ENCODE peak calls at places on chromosome 17, in six cellular contexts. One of them, this sample, is unnamed.

GRCh38 chr17:73419896-73420295 is 108.1 kb upstream of the CDC42EP4 start:
- DNase-seq in stimulated activated naive CD8-positive, alpha-beta T cell treated with anti-CD3 and anti-CD28 coated beads, Interleukin-15, Interleukin-2, amounts not matched to agents 100 U/mL and 50 U/mL, for 24 hours: no peak
- DNase-seq in sciatic nerve: no peak
- DNase-seq in stimulated activated CD8-positive, alpha-beta memory T cell treated with anti-CD3 and anti-CD28 coated beads, Interleukin-7, amount 100 ng/mL, for 24 hours: no peak
- DNase-seq in PC-9: no peak
- DNase-seq in stimulated activated CD4-positive, alpha-beta T cell treated with anti-CD3 and anti-CD28 coated beads, Interleukin-1b, Interleukin-23, amount 100 ng/mL, for 1 hour: no peak
- DNase-seq in this sample: no peak

GRCh38 chr17:7216242-7217112 is 3.2 kb downstream of the DLG4 start:
- DNase-seq in stimulated activated CD8-positive, alpha-beta memory T cell treated with anti-CD3 and anti-CD28 coated beads, Interleukin-7, amount 100 ng/mL, for 24 hours: no peak
- DNase-seq in stimulated activated naive CD8-positive, alpha-beta T cell treated with anti-CD3 and anti-CD28 coated beads, Interleukin-15, Interleukin-2, amounts not matched to agents 100 U/mL and 50 U/mL, for 24 hours: no peak
- DNase-seq in sciatic nerve: no peak
- DNase-seq in stimulated activated CD4-positive, alpha-beta T cell treated with anti-CD3 and anti-CD28 coated beads, Interleukin-1b, Interleukin-23, amount 100 ng/mL, for 1 hour: no peak
- DNase-seq in PC-9: no peak
- DNase-seq in this sample: no peak

GRCh38 chr17:45170976-45171337 is 9.3 kb downstream of the HEXIM2 start:
- DNase-seq in stimulated activated CD8-positive, alpha-beta memory T cell treated with anti-CD3 and anti-CD28 coated beads, Interleukin-7, amount 100 ng/mL, for 24 hours: no peak
- DNase-seq in sciatic nerve: peak
- DNase-seq in stimulated activated CD4-positive, alpha-beta T cell treated with anti-CD3 and anti-CD28 coated beads, Interleukin-1b, Interleukin-23, amount 100 ng/mL, for 1 hour: no peak
- DNase-seq in stimulated activated naive CD8-positive, alpha-beta T cell treated with anti-CD3 and anti-CD28 coated beads, Interleukin-15, Interleukin-2, amounts not matched to agents 100 U/mL and 50 U/mL, for 24 hours: no peak
- DNase-seq in PC-9: peak
- DNase-seq in this sample: peak

GRCh38 chr17:68184816-68185436 is 62.9 kb upstream of the AMZ2 start:
- DNase-seq in stimulated activated CD8-positive, alpha-beta memory T cell treated with anti-CD3 and anti-CD28 coated beads, Interleukin-7, amount 100 ng/mL, for 24 hours: no peak
- DNase-seq in sciatic nerve: no peak
- DNase-seq in PC-9: no peak
- DNase-seq in stimulated activated naive CD8-positive, alpha-beta T cell treated with anti-CD3 and anti-CD28 coated beads, Interleukin-15, Interleukin-2, amounts not matched to agents 100 U/mL and 50 U/mL, for 24 hours: peak
- DNase-seq in stimulated activated CD4-positive, alpha-beta T cell treated with anti-CD3 and anti-CD28 coated beads, Interleukin-1b, Interleukin-23, amount 100 ng/mL, for 1 hour: no peak
- DNase-seq in this sample: no peak

GRCh38 chr17:42387221-42387657 is 1.0 kb downstream of the STAT3 start:
- DNase-seq in stimulated activated CD8-positive, alpha-beta memory T cell treated with anti-CD3 and anti-CD28 coated beads, Interleukin-7, amount 100 ng/mL, for 24 hours: no peak
- DNase-seq in PC-9: no peak
- DNase-seq in stimulated activated naive CD8-positive, alpha-beta T cell treated with anti-CD3 and anti-CD28 coated beads, Interleukin-15, Interleukin-2, amounts not matched to agents 100 U/mL and 50 U/mL, for 24 hours: no peak
- DNase-seq in sciatic nerve: no peak
- DNase-seq in stimulated activated CD4-positive, alpha-beta T cell treated with anti-CD3 and anti-CD28 coated beads, Interleukin-1b, Interleukin-23, amount 100 ng/mL, for 1 hour: no peak
- DNase-seq in this sample: peak

GRCh38 chr17:50059759-50060273 is 3.9 kb downstream of the ITGA3 start:
- DNase-seq in stimulated activated CD4-positive, alpha-beta T cell treated with anti-CD3 and anti-CD28 coated beads, Interleukin-1b, Interleukin-23, amount 100 ng/mL, for 1 hour: no peak
- DNase-seq in stimulated activated CD8-positive, alpha-beta memory T cell treated with anti-CD3 and anti-CD28 coated beads, Interleukin-7, amount 100 ng/mL, for 24 hours: no peak
- DNase-seq in stimulated activated naive CD8-positive, alpha-beta T cell treated with anti-CD3 and anti-CD28 coated beads, Interleukin-15, Interleukin-2, amounts not matched to agents 100 U/mL and 50 U/mL, for 24 hours: no peak
- DNase-seq in sciatic nerve: no peak
- DNase-seq in PC-9: peak
- DNase-seq in this sample: no peak

GRCh38 chr17:50201226-50201854 is at the start of gene COL1A1:
- DNase-seq in stimulated activated naive CD8-positive, alpha-beta T cell treated with anti-CD3 and anti-CD28 coated beads, Interleukin-15, Interleukin-2, amounts not matched to agents 100 U/mL and 50 U/mL, for 24 hours: no peak
- DNase-seq in stimulated activated CD4-positive, alpha-beta T cell treated with anti-CD3 and anti-CD28 coated beads, Interleukin-1b, Interleukin-23, amount 100 ng/mL, for 1 hour: no peak
- DNase-seq in stimulated activated CD8-positive, alpha-beta memory T cell treated with anti-CD3 and anti-CD28 coated beads, Interleukin-7, amount 100 ng/mL, for 24 hours: no peak
- DNase-seq in PC-9: no peak
- DNase-seq in sciatic nerve: peak
- DNase-seq in this sample: no peak

GRCh38 chr17:21002309-21003006 is 40.4 kb downstream of the USP22 start:
- DNase-seq in stimulated activated naive CD8-positive, alpha-beta T cell treated with anti-CD3 and anti-CD28 coated beads, Interleukin-15, Interleukin-2, amounts not matched to agents 100 U/mL and 50 U/mL, for 24 hours: no peak
- DNase-seq in PC-9: no peak
- DNase-seq in sciatic nerve: no peak
- DNase-seq in stimulated activated CD8-positive, alpha-beta memory T cell treated with anti-CD3 and anti-CD28 coated beads, Interleukin-7, amount 100 ng/mL, for 24 hours: no peak
- DNase-seq in stimulated activated CD4-positive, alpha-beta T cell treated with anti-CD3 and anti-CD28 coated beads, Interleukin-1b, Interleukin-23, amount 100 ng/mL, for 1 hour: no peak
- DNase-seq in this sample: no peak

GRCh38 chr17:21353326-21354010 is 22.7 kb upstream of the KCNJ12 start:
- DNase-seq in stimulated activated CD8-positive, alpha-beta memory T cell treated with anti-CD3 and anti-CD28 coated beads, Interleukin-7, amount 100 ng/mL, for 24 hours: no peak
- DNase-seq in stimulated activated naive CD8-positive, alpha-beta T cell treated with anti-CD3 and anti-CD28 coated beads, Interleukin-15, Interleukin-2, amounts not matched to agents 100 U/mL and 50 U/mL, for 24 hours: no peak
- DNase-seq in sciatic nerve: no peak
- DNase-seq in stimulated activated CD4-positive, alpha-beta T cell treated with anti-CD3 and anti-CD28 coated beads, Interleukin-1b, Interleukin-23, amount 100 ng/mL, for 1 hour: no peak
- DNase-seq in PC-9: no peak
- DNase-seq in this sample: peak

GRCh38 chr17:4562000-4562969 is 1.9 kb upstream of the GGT6 start:
- DNase-seq in PC-9: no peak
- DNase-seq in stimulated activated CD4-positive, alpha-beta T cell treated with anti-CD3 and anti-CD28 coated beads, Interleukin-1b, Interleukin-23, amount 100 ng/mL, for 1 hour: no peak
- DNase-seq in stimulated activated naive CD8-positive, alpha-beta T cell treated with anti-CD3 and anti-CD28 coated beads, Interleukin-15, Interleukin-2, amounts not matched to agents 100 U/mL and 50 U/mL, for 24 hours: no peak
- DNase-seq in sciatic nerve: no peak
- DNase-seq in stimulated activated CD8-positive, alpha-beta memory T cell treated with anti-CD3 and anti-CD28 coated beads, Interleukin-7, amount 100 ng/mL, for 24 hours: no peak
- DNase-seq in this sample: no peak

GRCh38 chr17:32445075-32445427 is 741 bp downstream of the PSMD11 start:
- DNase-seq in PC-9: peak
- DNase-seq in stimulated activated naive CD8-positive, alpha-beta T cell treated with anti-CD3 and anti-CD28 coated beads, Interleukin-15, Interleukin-2, amounts not matched to agents 100 U/mL and 50 U/mL, for 24 hours: peak
- DNase-seq in sciatic nerve: no peak
- DNase-seq in stimulated activated CD4-positive, alpha-beta T cell treated with anti-CD3 and anti-CD28 coated beads, Interleukin-1b, Interleukin-23, amount 100 ng/mL, for 1 hour: no peak
- DNase-seq in stimulated activated CD8-positive, alpha-beta memory T cell treated with anti-CD3 and anti-CD28 coated beads, Interleukin-7, amount 100 ng/mL, for 24 hours: no peak
- DNase-seq in this sample: peak

GRCh38 chr17:60926466-60927183 is 249.0 kb downstream of the BCAS3 start:
- DNase-seq in sciatic nerve: no peak
- DNase-seq in PC-9: no peak
- DNase-seq in stimulated activated naive CD8-positive, alpha-beta T cell treated with anti-CD3 and anti-CD28 coated beads, Interleukin-15, Interleukin-2, amounts not matched to agents 100 U/mL and 50 U/mL, for 24 hours: no peak
- DNase-seq in stimulated activated CD8-positive, alpha-beta memory T cell treated with anti-CD3 and anti-CD28 coated beads, Interleukin-7, amount 100 ng/mL, for 24 hours: no peak
- DNase-seq in stimulated activated CD4-positive, alpha-beta T cell treated with anti-CD3 and anti-CD28 coated beads, Interleukin-1b, Interleukin-23, amount 100 ng/mL, for 1 hour: no peak
- DNase-seq in this sample: no peak

GRCh38 chr17:46764709-46765401 is 53.6 kb downstream of the WNT3 start:
- DNase-seq in sciatic nerve: peak
- DNase-seq in stimulated activated naive CD8-positive, alpha-beta T cell treated with anti-CD3 and anti-CD28 coated beads, Interleukin-15, Interleukin-2, amounts not matched to agents 100 U/mL and 50 U/mL, for 24 hours: no peak
- DNase-seq in stimulated activated CD4-positive, alpha-beta T cell treated with anti-CD3 and anti-CD28 coated beads, Interleukin-1b, Interleukin-23, amount 100 ng/mL, for 1 hour: no peak
- DNase-seq in PC-9: peak
- DNase-seq in stimulated activated CD8-positive, alpha-beta memory T cell treated with anti-CD3 and anti-CD28 coated beads, Interleukin-7, amount 100 ng/mL, for 24 hours: no peak
- DNase-seq in this sample: peak

GRCh38 chr17:44677136-44677535 is 12.4 kb downstream of the CCDC43 start:
- DNase-seq in PC-9: no peak
- DNase-seq in stimulated activated CD8-positive, alpha-beta memory T cell treated with anti-CD3 and anti-CD28 coated beads, Interleukin-7, amount 100 ng/mL, for 24 hours: no peak
- DNase-seq in stimulated activated CD4-positive, alpha-beta T cell treated with anti-CD3 and anti-CD28 coated beads, Interleukin-1b, Interleukin-23, amount 100 ng/mL, for 1 hour: no peak
- DNase-seq in stimulated activated naive CD8-positive, alpha-beta T cell treated with anti-CD3 and anti-CD28 coated beads, Interleukin-15, Interleukin-2, amounts not matched to agents 100 U/mL and 50 U/mL, for 24 hours: no peak
- DNase-seq in sciatic nerve: no peak
- DNase-seq in this sample: no peak

GRCh38 chr17:66781135-66781534 is 53.8 kb upstream of the CACNG5 start:
- DNase-seq in sciatic nerve: no peak
- DNase-seq in PC-9: no peak
- DNase-seq in stimulated activated CD8-positive, alpha-beta memory T cell treated with anti-CD3 and anti-CD28 coated beads, Interleukin-7, amount 100 ng/mL, for 24 hours: no peak
- DNase-seq in stimulated activated naive CD8-positive, alpha-beta T cell treated with anti-CD3 and anti-CD28 coated beads, Interleukin-15, Interleukin-2, amounts not matched to agents 100 U/mL and 50 U/mL, for 24 hours: no peak
- DNase-seq in stimulated activated CD4-positive, alpha-beta T cell treated with anti-CD3 and anti-CD28 coated beads, Interleukin-1b, Interleukin-23, amount 100 ng/mL, for 1 hour: no peak
- DNase-seq in this sample: no peak

GRCh38 chr17:78330570-78331224 is 29.2 kb downstream of the SOCS3 start:
- DNase-seq in stimulated activated CD8-positive, alpha-beta memory T cell treated with anti-CD3 and anti-CD28 coated beads, Interleukin-7, amount 100 ng/mL, for 24 hours: no peak
- DNase-seq in sciatic nerve: no peak
- DNase-seq in stimulated activated CD4-positive, alpha-beta T cell treated with anti-CD3 and anti-CD28 coated beads, Interleukin-1b, Interleukin-23, amount 100 ng/mL, for 1 hour: no peak
- DNase-seq in stimulated activated naive CD8-positive, alpha-beta T cell treated with anti-CD3 and anti-CD28 coated beads, Interleukin-15, Interleukin-2, amounts not matched to agents 100 U/mL and 50 U/mL, for 24 hours: no peak
- DNase-seq in PC-9: peak
- DNase-seq in this sample: no peak

GRCh38 chr17:59769891-59770290 is 62.4 kb downstream of the VMP1 start:
- DNase-seq in stimulated activated CD8-positive, alpha-beta memory T cell treated with anti-CD3 and anti-CD28 coated beads, Interleukin-7, amount 100 ng/mL, for 24 hours: no peak
- DNase-seq in PC-9: no peak
- DNase-seq in sciatic nerve: no peak
- DNase-seq in stimulated activated naive CD8-positive, alpha-beta T cell treated with anti-CD3 and anti-CD28 coated beads, Interleukin-15, Interleukin-2, amounts not matched to agents 100 U/mL and 50 U/mL, for 24 hours: no peak
- DNase-seq in stimulated activated CD4-positive, alpha-beta T cell treated with anti-CD3 and anti-CD28 coated beads, Interleukin-1b, Interleukin-23, amount 100 ng/mL, for 1 hour: no peak
- DNase-seq in this sample: no peak

GRCh38 chr17:50908860-50909764 is 43.0 kb upstream of the TOB1 start:
- DNase-seq in stimulated activated naive CD8-positive, alpha-beta T cell treated with anti-CD3 and anti-CD28 coated beads, Interleukin-15, Interleukin-2, amounts not matched to agents 100 U/mL and 50 U/mL, for 24 hours: peak
- DNase-seq in sciatic nerve: no peak
- DNase-seq in stimulated activated CD8-positive, alpha-beta memory T cell treated with anti-CD3 and anti-CD28 coated beads, Interleukin-7, amount 100 ng/mL, for 24 hours: no peak
- DNase-seq in stimulated activated CD4-positive, alpha-beta T cell treated with anti-CD3 and anti-CD28 coated beads, Interleukin-1b, Interleukin-23, amount 100 ng/mL, for 1 hour: no peak
- DNase-seq in PC-9: no peak
- DNase-seq in this sample: no peak

GRCh38 chr17:66964930-66965800 is 658 bp downstream of the CACNG4 start:
- DNase-seq in stimulated activated CD4-positive, alpha-beta T cell treated with anti-CD3 and anti-CD28 coated beads, Interleukin-1b, Interleukin-23, amount 100 ng/mL, for 1 hour: no peak
- DNase-seq in stimulated activated CD8-positive, alpha-beta memory T cell treated with anti-CD3 and anti-CD28 coated beads, Interleukin-7, amount 100 ng/mL, for 24 hours: no peak
- DNase-seq in sciatic nerve: no peak
- DNase-seq in PC-9: peak
- DNase-seq in stimulated activated naive CD8-positive, alpha-beta T cell treated with anti-CD3 and anti-CD28 coated beads, Interleukin-15, Interleukin-2, amounts not matched to agents 100 U/mL and 50 U/mL, for 24 hours: peak
- DNase-seq in this sample: peak

GRCh38 chr17:8300629-8301242 is 5.5 kb upstream of the SLC25A35 start:
- DNase-seq in stimulated activated CD8-positive, alpha-beta memory T cell treated with anti-CD3 and anti-CD28 coated beads, Interleukin-7, amount 100 ng/mL, for 24 hours: no peak
- DNase-seq in PC-9: peak
- DNase-seq in sciatic nerve: peak
- DNase-seq in stimulated activated CD4-positive, alpha-beta T cell treated with anti-CD3 and anti-CD28 coated beads, Interleukin-1b, Interleukin-23, amount 100 ng/mL, for 1 hour: peak
- DNase-seq in stimulated activated naive CD8-positive, alpha-beta T cell treated with anti-CD3 and anti-CD28 coated beads, Interleukin-15, Interleukin-2, amounts not matched to agents 100 U/mL and 50 U/mL, for 24 hours: peak
- DNase-seq in this sample: peak

GRCh38 chr17:50533185-50533584 is 650 bp downstream of the EPN3 start:
- DNase-seq in stimulated activated CD4-positive, alpha-beta T cell treated with anti-CD3 and anti-CD28 coated beads, Interleukin-1b, Interleukin-23, amount 100 ng/mL, for 1 hour: no peak
- DNase-seq in PC-9: no peak
- DNase-seq in stimulated activated CD8-positive, alpha-beta memory T cell treated with anti-CD3 and anti-CD28 coated beads, Interleukin-7, amount 100 ng/mL, for 24 hours: no peak
- DNase-seq in stimulated activated naive CD8-positive, alpha-beta T cell treated with anti-CD3 and anti-CD28 coated beads, Interleukin-15, Interleukin-2, amounts not matched to agents 100 U/mL and 50 U/mL, for 24 hours: no peak
- DNase-seq in sciatic nerve: no peak
- DNase-seq in this sample: peak

GRCh38 chr17:75390982-75391381 is 14.5 kb downstream of the GRB2 start:
- DNase-seq in PC-9: no peak
- DNase-seq in stimulated activated naive CD8-positive, alpha-beta T cell treated with anti-CD3 and anti-CD28 coated beads, Interleukin-15, Interleukin-2, amounts not matched to agents 100 U/mL and 50 U/mL, for 24 hours: no peak
- DNase-seq in sciatic nerve: no peak
- DNase-seq in stimulated activated CD8-positive, alpha-beta memory T cell treated with anti-CD3 and anti-CD28 coated beads, Interleukin-7, amount 100 ng/mL, for 24 hours: no peak
- DNase-seq in stimulated activated CD4-positive, alpha-beta T cell treated with anti-CD3 and anti-CD28 coated beads, Interleukin-1b, Interleukin-23, amount 100 ng/mL, for 1 hour: no peak
- DNase-seq in this sample: no peak

GRCh38 chr17:63842173-63842539 is 329 bp downstream of the SMARCD2 start:
- DNase-seq in stimulated activated CD8-positive, alpha-beta memory T cell treated with anti-CD3 and anti-CD28 coated beads, Interleukin-7, amount 100 ng/mL, for 24 hours: no peak
- DNase-seq in PC-9: no peak
- DNase-seq in stimulated activated naive CD8-positive, alpha-beta T cell treated with anti-CD3 and anti-CD28 coated beads, Interleukin-15, Interleukin-2, amounts not matched to agents 100 U/mL and 50 U/mL, for 24 hours: no peak
- DNase-seq in stimulated activated CD4-positive, alpha-beta T cell treated with anti-CD3 and anti-CD28 coated beads, Interleukin-1b, Interleukin-23, amount 100 ng/mL, for 1 hour: no peak
- DNase-seq in sciatic nerve: peak
- DNase-seq in this sample: no peak

GRCh38 chr17:49986396-49987289 is 8.4 kb downstream of the DLX3 start:
- DNase-seq in sciatic nerve: no peak
- DNase-seq in stimulated activated CD8-positive, alpha-beta memory T cell treated with anti-CD3 and anti-CD28 coated beads, Interleukin-7, amount 100 ng/mL, for 24 hours: no peak
- DNase-seq in stimulated activated CD4-positive, alpha-beta T cell treated with anti-CD3 and anti-CD28 coated beads, Interleukin-1b, Interleukin-23, amount 100 ng/mL, for 1 hour: no peak
- DNase-seq in PC-9: no peak
- DNase-seq in stimulated activated naive CD8-positive, alpha-beta T cell treated with anti-CD3 and anti-CD28 coated beads, Interleukin-15, Interleukin-2, amounts not matched to agents 100 U/mL and 50 U/mL, for 24 hours: no peak
- DNase-seq in this sample: no peak

GRCh38 chr17:57242148-57242547 is 14.2 kb upstream of the MSI2 start:
- DNase-seq in stimulated activated naive CD8-positive, alpha-beta T cell treated with anti-CD3 and anti-CD28 coated beads, Interleukin-15, Interleukin-2, amounts not matched to agents 100 U/mL and 50 U/mL, for 24 hours: no peak
- DNase-seq in sciatic nerve: no peak
- DNase-seq in stimulated activated CD8-positive, alpha-beta memory T cell treated with anti-CD3 and anti-CD28 coated beads, Interleukin-7, amount 100 ng/mL, for 24 hours: no peak
- DNase-seq in stimulated activated CD4-positive, alpha-beta T cell treated with anti-CD3 and anti-CD28 coated beads, Interleukin-1b, Interleukin-23, amount 100 ng/mL, for 1 hour: no peak
- DNase-seq in PC-9: no peak
- DNase-seq in this sample: no peak

GRCh38 chr17:67624886-67625656 is 92.7 kb upstream of the NOL11 start:
- DNase-seq in stimulated activated CD4-positive, alpha-beta T cell treated with anti-CD3 and anti-CD28 coated beads, Interleukin-1b, Interleukin-23, amount 100 ng/mL, for 1 hour: no peak
- DNase-seq in sciatic nerve: no peak
- DNase-seq in stimulated activated CD8-positive, alpha-beta memory T cell treated with anti-CD3 and anti-CD28 coated beads, Interleukin-7, amount 100 ng/mL, for 24 hours: no peak
- DNase-seq in stimulated activated naive CD8-positive, alpha-beta T cell treated with anti-CD3 and anti-CD28 coated beads, Interleukin-15, Interleukin-2, amounts not matched to agents 100 U/mL and 50 U/mL, for 24 hours: no peak
- DNase-seq in PC-9: no peak
- DNase-seq in this sample: no peak

GRCh38 chr17:47204722-47205418 is 4.3 kb upstream of the MYL4 start:
- DNase-seq in sciatic nerve: no peak
- DNase-seq in stimulated activated CD8-positive, alpha-beta memory T cell treated with anti-CD3 and anti-CD28 coated beads, Interleukin-7, amount 100 ng/mL, for 24 hours: no peak
- DNase-seq in stimulated activated naive CD8-positive, alpha-beta T cell treated with anti-CD3 and anti-CD28 coated beads, Interleukin-15, Interleukin-2, amounts not matched to agents 100 U/mL and 50 U/mL, for 24 hours: peak
- DNase-seq in stimulated activated CD4-positive, alpha-beta T cell treated with anti-CD3 and anti-CD28 coated beads, Interleukin-1b, Interleukin-23, amount 100 ng/mL, for 1 hour: no peak
- DNase-seq in PC-9: peak
- DNase-seq in this sample: no peak

GRCh38 chr17:16286947-16287562 is 66.2 kb downstream of the CENPV start:
- DNase-seq in PC-9: no peak
- DNase-seq in stimulated activated naive CD8-positive, alpha-beta T cell treated with anti-CD3 and anti-CD28 coated beads, Interleukin-15, Interleukin-2, amounts not matched to agents 100 U/mL and 50 U/mL, for 24 hours: peak
- DNase-seq in stimulated activated CD4-positive, alpha-beta T cell treated with anti-CD3 and anti-CD28 coated beads, Interleukin-1b, Interleukin-23, amount 100 ng/mL, for 1 hour: no peak
- DNase-seq in stimulated activated CD8-positive, alpha-beta memory T cell treated with anti-CD3 and anti-CD28 coated beads, Interleukin-7, amount 100 ng/mL, for 24 hours: no peak
- DNase-seq in sciatic nerve: no peak
- DNase-seq in this sample: peak

GRCh38 chr17:7747586-7747985 is 30.0 kb downstream of the DNAH2 start:
- DNase-seq in sciatic nerve: no peak
- DNase-seq in stimulated activated CD8-positive, alpha-beta memory T cell treated with anti-CD3 and anti-CD28 coated beads, Interleukin-7, amount 100 ng/mL, for 24 hours: no peak
- DNase-seq in stimulated activated naive CD8-positive, alpha-beta T cell treated with anti-CD3 and anti-CD28 coated beads, Interleukin-15, Interleukin-2, amounts not matched to agents 100 U/mL and 50 U/mL, for 24 hours: no peak
- DNase-seq in PC-9: no peak
- DNase-seq in stimulated activated CD4-positive, alpha-beta T cell treated with anti-CD3 and anti-CD28 coated beads, Interleukin-1b, Interleukin-23, amount 100 ng/mL, for 1 hour: no peak
- DNase-seq in this sample: no peak

GRCh38 chr17:55462711-55463110 is 41.1 kb upstream of the MMD start:
- DNase-seq in stimulated activated CD4-positive, alpha-beta T cell treated with anti-CD3 and anti-CD28 coated beads, Interleukin-1b, Interleukin-23, amount 100 ng/mL, for 1 hour: no peak
- DNase-seq in stimulated activated CD8-positive, alpha-beta memory T cell treated with anti-CD3 and anti-CD28 coated beads, Interleukin-7, amount 100 ng/mL, for 24 hours: no peak
- DNase-seq in sciatic nerve: no peak
- DNase-seq in PC-9: no peak
- DNase-seq in stimulated activated naive CD8-positive, alpha-beta T cell treated with anti-CD3 and anti-CD28 coated beads, Interleukin-15, Interleukin-2, amounts not matched to agents 100 U/mL and 50 U/mL, for 24 hours: no peak
- DNase-seq in this sample: no peak

GRCh38 chr17:58277107-58277506 is 3.6 kb downstream of the MPO start:
- DNase-seq in stimulated activated CD4-positive, alpha-beta T cell treated with anti-CD3 and anti-CD28 coated beads, Interleukin-1b, Interleukin-23, amount 100 ng/mL, for 1 hour: no peak
- DNase-seq in PC-9: no peak
- DNase-seq in stimulated activated naive CD8-positive, alpha-beta T cell treated with anti-CD3 and anti-CD28 coated beads, Interleukin-15, Interleukin-2, amounts not matched to agents 100 U/mL and 50 U/mL, for 24 hours: no peak
- DNase-seq in stimulated activated CD8-positive, alpha-beta memory T cell treated with anti-CD3 and anti-CD28 coated beads, Interleukin-7, amount 100 ng/mL, for 24 hours: no peak
- DNase-seq in sciatic nerve: no peak
- DNase-seq in this sample: peak

GRCh38 chr17:7002288-7003047 is 6.6 kb downstream of the ALOX12 start:
- DNase-seq in PC-9: no peak
- DNase-seq in stimulated activated naive CD8-positive, alpha-beta T cell treated with anti-CD3 and anti-CD28 coated beads, Interleukin-15, Interleukin-2, amounts not matched to agents 100 U/mL and 50 U/mL, for 24 hours: no peak
- DNase-seq in sciatic nerve: no peak
- DNase-seq in stimulated activated CD8-positive, alpha-beta memory T cell treated with anti-CD3 and anti-CD28 coated beads, Interleukin-7, amount 100 ng/mL, for 24 hours: no peak
- DNase-seq in stimulated activated CD4-positive, alpha-beta T cell treated with anti-CD3 and anti-CD28 coated beads, Interleukin-1b, Interleukin-23, amount 100 ng/mL, for 1 hour: no peak
- DNase-seq in this sample: no peak

GRCh38 chr17:35493040-35493439 is 44.4 kb downstream of the SLFN12L start:
- DNase-seq in sciatic nerve: no peak
- DNase-seq in stimulated activated CD8-positive, alpha-beta memory T cell treated with anti-CD3 and anti-CD28 coated beads, Interleukin-7, amount 100 ng/mL, for 24 hours: no peak
- DNase-seq in stimulated activated naive CD8-positive, alpha-beta T cell treated with anti-CD3 and anti-CD28 coated beads, Interleukin-15, Interleukin-2, amounts not matched to agents 100 U/mL and 50 U/mL, for 24 hours: no peak
- DNase-seq in stimulated activated CD4-positive, alpha-beta T cell treated with anti-CD3 and anti-CD28 coated beads, Interleukin-1b, Interleukin-23, amount 100 ng/mL, for 1 hour: no peak
- DNase-seq in PC-9: no peak
- DNase-seq in this sample: no peak

GRCh38 chr17:13727441-13728171 is 125.9 kb upstream of the HS3ST3A1 start:
- DNase-seq in stimulated activated CD4-positive, alpha-beta T cell treated with anti-CD3 and anti-CD28 coated beads, Interleukin-1b, Interleukin-23, amount 100 ng/mL, for 1 hour: no peak
- DNase-seq in PC-9: no peak
- DNase-seq in stimulated activated CD8-positive, alpha-beta memory T cell treated with anti-CD3 and anti-CD28 coated beads, Interleukin-7, amount 100 ng/mL, for 24 hours: no peak
- DNase-seq in stimulated activated naive CD8-positive, alpha-beta T cell treated with anti-CD3 and anti-CD28 coated beads, Interleukin-15, Interleukin-2, amounts not matched to agents 100 U/mL and 50 U/mL, for 24 hours: no peak
- DNase-seq in sciatic nerve: no peak
- DNase-seq in this sample: no peak

GRCh38 chr17:74212262-74212912 is 984 bp upstream of the TTYH2 start:
- DNase-seq in sciatic nerve: no peak
- DNase-seq in stimulated activated naive CD8-positive, alpha-beta T cell treated with anti-CD3 and anti-CD28 coated beads, Interleukin-15, Interleukin-2, amounts not matched to agents 100 U/mL and 50 U/mL, for 24 hours: peak
- DNase-seq in stimulated activated CD4-positive, alpha-beta T cell treated with anti-CD3 and anti-CD28 coated beads, Interleukin-1b, Interleukin-23, amount 100 ng/mL, for 1 hour: no peak
- DNase-seq in PC-9: no peak
- DNase-seq in stimulated activated CD8-positive, alpha-beta memory T cell treated with anti-CD3 and anti-CD28 coated beads, Interleukin-7, amount 100 ng/mL, for 24 hours: no peak
- DNase-seq in this sample: peak